ENCODE peak calls at places on chromosomes 5 and 9, in four cellular contexts. N, L, Z and Q are unnamed samples.

GRCh38 chr5:90518666-90519065 is 10.7 kb downstream of the LYSMD3 start:
- DNase-seq in N (no peak), L (no peak), Z (peak; percentile 41), Q (no peak)

GRCh38 chr9:134403682-134404301 is 77.5 kb downstream of the RXRA start:
- DNase-seq in N (no peak), L (peak; percentile 41), Z (peak; percentile 91), Q (no peak)

GRCh38 chr5:67380431-67380830 is 183.8 kb upstream of the CD180 start:
- DNase-seq in N (no peak), L (no peak), Z (no peak), Q (no peak)

GRCh38 chr5:97839338-97840081 is 656.5 kb upstream of the RIOK2 start:
- DNase-seq in N (no peak), L (no peak), Z (no peak), Q (no peak)

GRCh38 chr9:105275938-105276337 is 31.5 kb downstream of the SLC44A1 start:
- DNase-seq in N (no peak), L (no peak), Z (no peak), Q (no peak)

GRCh38 chr9:84773023-84773422 is 103.5 kb downstream of the NTRK2 start:
- DNase-seq in N (no peak), L (no peak), Z (no peak), Q (no peak)

GRCh38 chr5:149383399-149383798 is 4.3 kb upstream of the IL17B start:
- DNase-seq in N (no peak), L (no peak), Z (no peak), Q (no peak)

GRCh38 chr9:107847977-107848376 is 358.4 kb upstream of the KLF4 start:
- DNase-seq in N (no peak), L (no peak), Z (peak; percentile 22), Q (no peak)

GRCh38 chr5:59161206-59162105 is 578.6 kb downstream of the RAB3C start:
- DNase-seq in N (no peak), L (no peak), Z (no peak), Q (no peak)

GRCh38 chr5:141878186-141878770 is at the start of gene PCDH1:
- DNase-seq in N (peak; percentile 50), L (peak; percentile 44), Z (peak; percentile 31), Q (peak; percentile 36)

GRCh38 chr5:57718155-57718554 is 235.5 kb upstream of the ACTBL2 start:
- DNase-seq in N (no peak), L (no peak), Z (peak; percentile 18), Q (no peak)

GRCh38 chr9:33161011-33161588 is 6.0 kb downstream of the B4GALT1 start:
- DNase-seq in N (no peak), L (no peak), Z (peak; percentile 96), Q (no peak)

GRCh38 chr5:126138475-126139005 is 284.7 kb upstream of the GRAMD2B start:
- DNase-seq in N (no peak), L (no peak), Z (no peak), Q (no peak)

GRCh38 chr9:128861501-128861900 is 20.2 kb downstream of the KYAT1 start:
- DNase-seq in N (no peak), L (no peak), Z (no peak), Q (no peak)

GRCh38 chr5:170552486-170553122 is 48.8 kb downstream of the KCNIP1 start:
- DNase-seq in N (peak; percentile 31), L (peak; percentile 49), Z (peak; percentile 92), Q (peak; percentile 53)

GRCh38 chr9:117101003-117101402 is 313.9 kb downstream of the ASTN2 start:
- DNase-seq in N (no peak), L (no peak), Z (no peak), Q (no peak)

GRCh38 chr5:141507387-141508091 is 18.7 kb downstream of the PCDHGC5 start:
- DNase-seq in N (no peak), L (no peak), Z (peak; percentile 73), Q (no peak)

GRCh38 chr5:140344683-140345423 is 1.6 kb downstream of the HBEGF start:
- DNase-seq in N (no peak), L (no peak), Z (peak; percentile 75), Q (no peak)

GRCh38 chr9:87602933-87603643 is 105.4 kb downstream of the DAPK1 start:
- DNase-seq in N (no peak), L (no peak), Z (no peak), Q (no peak)

GRCh38 chr9:133133680-133134418 is 12.8 kb upstream of the RALGDS start:
- DNase-seq in N (peak; percentile 78), L (peak; percentile 41), Z (peak; percentile 99), Q (peak; percentile 37)

GRCh38 chr9:91421022-91421765 is 2.4 kb downstream of the NFIL3 start:
- DNase-seq in N (peak; percentile 67), L (no peak), Z (no peak), Q (peak; percentile 60)

GRCh38 chr5:43216941-43217340 is 24.9 kb downstream of the NIM1K start:
- DNase-seq in N (no peak), L (no peak), Z (no peak), Q (no peak)

GRCh38 chr5:56506586-56506985 is 273.5 kb upstream of the ANKRD55 start:
- DNase-seq in N (no peak), L (no peak), Z (peak; percentile 40), Q (no peak)

GRCh38 chr9:123933401-123933800 is 3.5 kb upstream of the DENND1A start:
- DNase-seq in N (no peak), L (no peak), Z (peak; percentile 93), Q (no peak)

GRCh38 chr5:22889714-22890113 is 36.6 kb upstream of the CDH12 start:
- DNase-seq in N (no peak), L (no peak), Z (no peak), Q (no peak)

GRCh38 chr9:3900673-3901318 is 375.0 kb upstream of the RFX3 start:
- DNase-seq in N (no peak), L (no peak), Z (no peak), Q (no peak)